ENCODE peak calls at places on chromosomes 12 and 14, in nine cellular contexts. One of them, this sample, is unnamed.

GRCh38 chr14:68774771-68775613 is 17.9 kb downstream of the ZFP36L1 start:
- DNase-seq in Peyer's patch: no peak
- DNase-seq in adipocyte: peak
- DNase-seq in small intestine: no peak
- DNase-seq in astrocyte of the spinal cord: peak
- DNase-seq in AG09309: peak
- DNase-seq in neural progenitor cell: no peak
- DNase-seq in IMR-90: peak
- DNase-seq in A673: no peak
- DNase-seq in this sample: peak

GRCh38 chr12:15276088-15276698 is 46.1 kb upstream of the PTPRO start:
- DNase-seq in Peyer's patch: no peak
- DNase-seq in adipocyte: peak
- DNase-seq in small intestine: peak
- DNase-seq in astrocyte of the spinal cord: peak
- DNase-seq in AG09309: no peak
- DNase-seq in neural progenitor cell: peak
- DNase-seq in IMR-90: peak
- DNase-seq in A673: peak
- DNase-seq in this sample: no peak

GRCh38 chr12:44117368-44117767 is 281.5 kb downstream of the TMEM117 start:
- DNase-seq in Peyer's patch: no peak
- DNase-seq in adipocyte: no peak
- DNase-seq in small intestine: no peak
- DNase-seq in astrocyte of the spinal cord: no peak
- DNase-seq in AG09309: no peak
- DNase-seq in neural progenitor cell: no peak
- DNase-seq in IMR-90: peak
- DNase-seq in A673: no peak
- DNase-seq in this sample: no peak

GRCh38 chr14:30949651-30950050 is 75.3 kb downstream of the COCH start:
- DNase-seq in Peyer's patch: no peak
- DNase-seq in adipocyte: no peak
- DNase-seq in small intestine: no peak
- DNase-seq in astrocyte of the spinal cord: no peak
- DNase-seq in AG09309: no peak
- DNase-seq in neural progenitor cell: no peak
- DNase-seq in IMR-90: no peak
- DNase-seq in A673: no peak
- DNase-seq in this sample: no peak

GRCh38 chr12:51622564-51622963 is 31.5 kb downstream of the SCN8A start:
- DNase-seq in Peyer's patch: no peak
- DNase-seq in adipocyte: peak
- DNase-seq in small intestine: no peak
- DNase-seq in astrocyte of the spinal cord: peak
- DNase-seq in AG09309: no peak
- DNase-seq in neural progenitor cell: no peak
- DNase-seq in IMR-90: peak
- DNase-seq in A673: peak
- DNase-seq in this sample: no peak

GRCh38 chr14:50347521-50347920 is 35.4 kb downstream of the DMAC2L start:
- DNase-seq in Peyer's patch: no peak
- DNase-seq in adipocyte: peak
- DNase-seq in small intestine: no peak
- DNase-seq in astrocyte of the spinal cord: peak
- DNase-seq in AG09309: no peak
- DNase-seq in neural progenitor cell: no peak
- DNase-seq in IMR-90: peak
- DNase-seq in A673: no peak
- DNase-seq in this sample: no peak

GRCh38 chr12:119989619-119990381 is 764 bp downstream of the BICDL1 start:
- DNase-seq in Peyer's patch: peak
- DNase-seq in adipocyte: peak
- DNase-seq in small intestine: peak
- DNase-seq in astrocyte of the spinal cord: peak
- DNase-seq in AG09309: peak
- DNase-seq in neural progenitor cell: peak
- DNase-seq in IMR-90: peak
- DNase-seq in A673: peak
- DNase-seq in this sample: no peak

GRCh38 chr14:74649673-74650072 is 37.6 kb upstream of the LTBP2 start:
- DNase-seq in Peyer's patch: no peak
- DNase-seq in adipocyte: no peak
- DNase-seq in small intestine: no peak
- DNase-seq in astrocyte of the spinal cord: no peak
- DNase-seq in AG09309: no peak
- DNase-seq in neural progenitor cell: no peak
- DNase-seq in IMR-90: no peak
- DNase-seq in A673: no peak
- DNase-seq in this sample: no peak

GRCh38 chr14:24234095-24235020 is 1.6 kb downstream of the GMPR2 start:
- DNase-seq in Peyer's patch: no peak
- DNase-seq in adipocyte: no peak
- DNase-seq in small intestine: no peak
- DNase-seq in astrocyte of the spinal cord: no peak
- DNase-seq in AG09309: no peak
- DNase-seq in neural progenitor cell: no peak
- DNase-seq in IMR-90: no peak
- DNase-seq in A673: no peak
- DNase-seq in this sample: no peak

GRCh38 chr14:24231263-24232120 is 675 bp downstream of the NEDD8 start:
- DNase-seq in Peyer's patch: no peak
- DNase-seq in adipocyte: peak
- DNase-seq in small intestine: peak
- DNase-seq in astrocyte of the spinal cord: no peak
- DNase-seq in AG09309: no peak
- DNase-seq in neural progenitor cell: no peak
- DNase-seq in IMR-90: no peak
- DNase-seq in A673: peak
- DNase-seq in this sample: no peak

GRCh38 chr14:24232121-24232644 is at the start of gene NEDD8:
- DNase-seq in Peyer's patch: peak
- DNase-seq in adipocyte: peak
- DNase-seq in small intestine: peak
- DNase-seq in astrocyte of the spinal cord: peak
- DNase-seq in AG09309: peak
- DNase-seq in neural progenitor cell: peak
- DNase-seq in IMR-90: peak
- DNase-seq in A673: peak
- DNase-seq in this sample: peak

GRCh38 chr14:24232645-24233537 is at the start of gene GMPR2:
- DNase-seq in Peyer's patch: no peak
- DNase-seq in adipocyte: peak
- DNase-seq in small intestine: no peak
- DNase-seq in astrocyte of the spinal cord: no peak
- DNase-seq in AG09309: no peak
- DNase-seq in neural progenitor cell: no peak
- DNase-seq in IMR-90: no peak
- DNase-seq in A673: no peak
- DNase-seq in this sample: no peak

GRCh38 chr14:24233538-24233866 is 773 bp downstream of the GMPR2 start:
- DNase-seq in Peyer's patch: no peak
- DNase-seq in adipocyte: no peak
- DNase-seq in small intestine: no peak
- DNase-seq in astrocyte of the spinal cord: no peak
- DNase-seq in AG09309: no peak
- DNase-seq in neural progenitor cell: no peak
- DNase-seq in IMR-90: no peak
- DNase-seq in A673: no peak
- DNase-seq in this sample: no peak
- H3K4me3 ChIP-seq in Peyer's patch: peak
- H3K4me3 ChIP-seq in adipocyte: peak
- H3K4me3 ChIP-seq in small intestine: peak
- H3K4me3 ChIP-seq in astrocyte of the spinal cord: peak
- H3K4me3 ChIP-seq in AG09309: peak
- H3K4me3 ChIP-seq in neural progenitor cell: peak
- H3K4me3 ChIP-seq in IMR-90: peak
- H3K4me3 ChIP-seq in A673: peak
- H3K4me3 ChIP-seq in this sample: peak

GRCh38 chr12:94172031-94172430 is 23.7 kb downstream of the PLXNC1 start:
- DNase-seq in Peyer's patch: no peak
- DNase-seq in adipocyte: no peak
- DNase-seq in small intestine: no peak
- DNase-seq in astrocyte of the spinal cord: no peak
- DNase-seq in AG09309: no peak
- DNase-seq in neural progenitor cell: peak
- DNase-seq in IMR-90: peak
- DNase-seq in A673: no peak
- DNase-seq in this sample: no peak

GRCh38 chr12:94173660-94174265 is 25.4 kb downstream of the PLXNC1 start:
- DNase-seq in Peyer's patch: no peak
- DNase-seq in adipocyte: no peak
- DNase-seq in small intestine: no peak
- DNase-seq in astrocyte of the spinal cord: no peak
- DNase-seq in AG09309: no peak
- DNase-seq in neural progenitor cell: no peak
- DNase-seq in IMR-90: no peak
- DNase-seq in A673: no peak
- DNase-seq in this sample: no peak

GRCh38 chr12:94174576-94174975 is 26.2 kb downstream of the PLXNC1 start:
- DNase-seq in Peyer's patch: no peak
- DNase-seq in adipocyte: no peak
- DNase-seq in small intestine: no peak
- DNase-seq in astrocyte of the spinal cord: no peak
- DNase-seq in AG09309: no peak
- DNase-seq in neural progenitor cell: no peak
- DNase-seq in IMR-90: no peak
- DNase-seq in A673: no peak
- DNase-seq in this sample: no peak

GRCh38 chr12:94171595-94171930 is 23.2 kb downstream of the PLXNC1 start:
- DNase-seq in Peyer's patch: no peak
- DNase-seq in adipocyte: no peak
- DNase-seq in small intestine: no peak
- DNase-seq in astrocyte of the spinal cord: no peak
- DNase-seq in AG09309: no peak
- DNase-seq in neural progenitor cell: no peak
- DNase-seq in IMR-90: peak
- DNase-seq in A673: no peak
- DNase-seq in this sample: no peak

DNA sequence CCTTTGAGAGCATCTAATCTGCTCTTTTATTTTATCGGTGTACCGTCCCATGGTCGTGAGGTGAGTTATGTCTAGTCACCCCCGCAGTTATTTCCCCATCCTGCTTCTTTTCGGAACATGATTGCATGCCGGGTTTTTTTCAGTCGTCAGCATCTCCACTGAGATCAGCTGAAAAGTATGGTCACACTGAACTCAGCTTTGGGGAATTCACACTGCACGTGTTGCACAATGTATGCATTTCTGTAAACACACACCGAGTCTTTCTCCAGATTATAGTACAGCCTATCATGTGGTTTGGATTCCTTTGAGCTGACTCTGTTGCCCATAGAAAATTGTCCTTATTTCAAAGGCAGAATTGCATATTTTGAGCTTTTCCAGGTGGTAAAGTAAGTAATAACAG is 24.6 kb downstream of the PLXNC1 start:
- DNase-seq in Peyer's patch: no peak
- DNase-seq in adipocyte: peak
- DNase-seq in small intestine: no peak
- DNase-seq in astrocyte of the spinal cord: peak
- DNase-seq in AG09309: peak
- DNase-seq in neural progenitor cell: no peak
- DNase-seq in IMR-90: peak
- DNase-seq in A673: no peak
- DNase-seq in this sample: peak
- H3K4me3 ChIP-seq in Peyer's patch: no peak
- H3K4me3 ChIP-seq in adipocyte: no peak
- H3K4me3 ChIP-seq in small intestine: no peak
- H3K4me3 ChIP-seq in astrocyte of the spinal cord: no peak
- H3K4me3 ChIP-seq in AG09309: no peak
- H3K4me3 ChIP-seq in neural progenitor cell: no peak
- H3K4me3 ChIP-seq in IMR-90: no peak
- H3K4me3 ChIP-seq in A673: no peak
- H3K4me3 ChIP-seq in this sample: no peak

GRCh38 chr12:48349471-48349870 is 1.2 kb downstream of the ZNF641 start:
- DNase-seq in Peyer's patch: no peak
- DNase-seq in adipocyte: peak
- DNase-seq in small intestine: no peak
- DNase-seq in astrocyte of the spinal cord: peak
- DNase-seq in AG09309: no peak
- DNase-seq in neural progenitor cell: no peak
- DNase-seq in IMR-90: no peak
- DNase-seq in A673: no peak
- DNase-seq in this sample: no peak
- H3K4me3 ChIP-seq in Peyer's patch: peak
- H3K4me3 ChIP-seq in adipocyte: peak
- H3K4me3 ChIP-seq in small intestine: no peak
- H3K4me3 ChIP-seq in astrocyte of the spinal cord: no peak
- H3K4me3 ChIP-seq in AG09309: no peak
- H3K4me3 ChIP-seq in neural progenitor cell: peak
- H3K4me3 ChIP-seq in IMR-90: no peak
- H3K4me3 ChIP-seq in A673: peak
- H3K4me3 ChIP-seq in this sample: no peak

DNA sequence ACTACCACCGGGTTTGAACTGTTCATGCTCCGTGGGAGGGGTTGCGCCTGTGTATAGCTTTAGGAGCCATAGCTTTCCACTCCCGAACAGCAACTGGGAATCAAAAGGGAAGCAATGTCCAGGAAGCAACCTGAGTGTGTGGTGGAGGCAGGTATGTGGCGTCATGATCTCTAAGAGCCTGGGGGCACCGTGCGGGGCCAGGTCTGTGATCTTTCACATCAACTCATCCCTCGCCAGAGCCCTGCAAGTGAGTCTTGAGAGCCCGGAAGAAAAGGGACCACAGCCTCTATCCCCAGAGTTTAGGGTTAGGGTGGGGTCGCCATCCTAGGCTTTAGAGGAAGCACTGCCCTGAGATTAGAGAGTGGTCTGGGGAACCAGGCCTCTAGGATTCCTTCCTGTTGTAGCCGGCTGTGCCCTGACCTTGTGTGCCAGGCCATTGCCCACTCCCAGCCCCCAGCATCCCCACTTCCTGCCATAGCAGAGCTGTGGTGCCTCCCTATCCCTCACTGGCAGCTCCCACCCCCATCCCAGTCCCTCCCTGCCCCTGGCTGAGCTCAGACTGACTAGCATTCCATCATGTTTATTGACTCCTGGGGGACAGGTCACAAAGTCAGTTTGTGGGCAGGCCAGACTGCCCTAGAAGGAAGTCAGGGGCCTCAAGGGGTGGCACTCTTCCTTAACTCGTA is 733 bp upstream of the ADCY4 start:
- DNase-seq in Peyer's patch: no peak
- DNase-seq in adipocyte: no peak
- DNase-seq in small intestine: no peak
- DNase-seq in astrocyte of the spinal cord: no peak
- DNase-seq in AG09309: no peak
- DNase-seq in neural progenitor cell: no peak
- DNase-seq in IMR-90: no peak
- DNase-seq in A673: no peak
- DNase-seq in this sample: no peak
- H3K4me3 ChIP-seq in Peyer's patch: no peak
- H3K4me3 ChIP-seq in adipocyte: no peak
- H3K4me3 ChIP-seq in small intestine: no peak
- H3K4me3 ChIP-seq in astrocyte of the spinal cord: no peak
- H3K4me3 ChIP-seq in AG09309: no peak
- H3K4me3 ChIP-seq in neural progenitor cell: no peak
- H3K4me3 ChIP-seq in IMR-90: no peak
- H3K4me3 ChIP-seq in A673: no peak
- H3K4me3 ChIP-seq in this sample: no peak

GRCh38 chr12:105357162-105357691 is 26.7 kb downstream of the C12orf75 start:
- DNase-seq in Peyer's patch: no peak
- DNase-seq in adipocyte: no peak
- DNase-seq in small intestine: peak
- DNase-seq in astrocyte of the spinal cord: peak
- DNase-seq in AG09309: no peak
- DNase-seq in neural progenitor cell: no peak
- DNase-seq in IMR-90: peak
- DNase-seq in A673: no peak
- DNase-seq in this sample: no peak
- H3K4me3 ChIP-seq in Peyer's patch: no peak
- H3K4me3 ChIP-seq in adipocyte: no peak
- H3K4me3 ChIP-seq in small intestine: no peak
- H3K4me3 ChIP-seq in astrocyte of the spinal cord: no peak
- H3K4me3 ChIP-seq in AG09309: no peak
- H3K4me3 ChIP-seq in neural progenitor cell: no peak
- H3K4me3 ChIP-seq in IMR-90: no peak
- H3K4me3 ChIP-seq in A673: no peak
- H3K4me3 ChIP-seq in this sample: no peak